ENCODE peak calls at places on chromosomes 6 and 20, in six cellular contexts. E is body of pancreas; V is activated naive CD8-positive, alpha-beta T cell treated with anti-CD3 and anti-CD28 coated beads for 36 hours; S is CD14-positive monocyte; B is neural crest cell; J is lower lobe of right lung. Q is an unnamed sample.

GRCh38 chr20:43751167-43752050 is 24.6 kb upstream of the GTSF1L start:
- DNase-seq in E (no peak), V (peak; percentile 74), S (peak; percentile 11), B (no peak), J (no peak), Q (no peak)

GRCh38 chr20:44180814-44181213 is 6.2 kb downstream of the JPH2 start:
- DNase-seq in E (no peak), V (no peak), S (no peak), B (no peak), J (no peak), Q (no peak)

GRCh38 chr6:105429676-105430075 is 26.8 kb upstream of the PREP start:
- DNase-seq in E (no peak), V (no peak), S (no peak), B (no peak), J (no peak), Q (no peak)

GRCh38 chr6:79373880-79374279 is 139.4 kb upstream of the HMGN3 start:
- DNase-seq in E (no peak), V (no peak), S (no peak), B (no peak), J (no peak), Q (no peak)

GRCh38 chr20:58228484-58229197 is at the start of gene ANKRD60:
- DNase-seq in E (no peak), V (peak; percentile 65), S (no peak), B (no peak), J (no peak), Q (no peak)

GRCh38 chr6:36443951-36444428 is 1.2 kb downstream of the KCTD20 start:
- DNase-seq in E (no peak), V (no peak), S (no peak), B (no peak), J (no peak), Q (no peak)

GRCh38 chr6:113120214-113120576 is 737.0 kb upstream of the MARCKS start:
- DNase-seq in E (no peak), V (no peak), S (no peak), B (no peak), J (no peak), Q (no peak)

GRCh38 chr20:10347066-10347465 is 87.0 kb downstream of the MKKS start:
- DNase-seq in E (no peak), V (no peak), S (no peak), B (no peak), J (no peak), Q (no peak)

GRCh38 chr6:152441892-152442291 is 195.3 kb downstream of the SYNE1 start:
- DNase-seq in E (no peak), V (no peak), S (no peak), B (no peak), J (no peak), Q (no peak)

GRCh38 chr6:159875194-159875593 is 15.6 kb upstream of the MAS1 start:
- DNase-seq in E (peak; percentile 23), V (no peak), S (no peak), B (no peak), J (no peak), Q (no peak)

GRCh38 chr6:119686240-119686639 is 336.7 kb upstream of the MAN1A1 start:
- DNase-seq in E (no peak), V (no peak), S (no peak), B (no peak), J (no peak), Q (no peak)

GRCh38 chr6:110816110-110816409 is 791 bp upstream of the CDK19 start:
- DNase-seq in E (no peak), V (no peak), S (no peak), B (no peak), J (no peak), Q (no peak)

GRCh38 chr6:7004581-7005297 is 103.0 kb upstream of the RREB1 start:
- DNase-seq in E (no peak), V (no peak), S (no peak), B (no peak), J (peak; percentile 51), Q (peak; percentile 11)

GRCh38 chr6:159679091-159680077 is 13.7 kb downstream of the SOD2 start:
- DNase-seq in E (no peak), V (peak; percentile 31), S (no peak), B (no peak), J (no peak), Q (no peak)

GRCh38 chr20:63364801-63365585 is 3.8 kb upstream of the CHRNA4 start:
- DNase-seq in E (no peak), V (no peak), S (no peak), B (no peak), J (no peak), Q (peak; percentile 78)

GRCh38 chr6:169324661-169325459 is 71.2 kb upstream of the THBS2 start:
- DNase-seq in E (no peak), V (no peak), S (no peak), B (no peak), J (no peak), Q (no peak)

GRCh38 chr20:10322073-10323012 is 103.7 kb downstream of the SNAP25 start:
- DNase-seq in E (no peak), V (no peak), S (no peak), B (no peak), J (no peak), Q (no peak)

GRCh38 chr6:33722103-33722646 is 10.7 kb upstream of the UQCC2 start:
- DNase-seq in E (no peak), V (no peak), S (no peak), B (no peak), J (peak; percentile 8), Q (no peak)

GRCh38 chr6:76701610-76702009 is 629.1 kb upstream of the IMPG1 start:
- DNase-seq in E (no peak), V (no peak), S (no peak), B (no peak), J (no peak), Q (no peak)

GRCh38 chr20:19256085-19256484 is 43.6 kb downstream of the SLC24A3 start:
- DNase-seq in E (no peak), V (no peak), S (no peak), B (no peak), J (no peak), Q (no peak)